ENCODE peak calls at places on chromosomes 16 and 17, in ten cellular contexts. D, V, Q, C, F, T, G, N, I and H are unnamed samples.

GRCh38 chr16:27726621-27727275 is 176.8 kb downstream of the KATNIP start:
- DNase-seq in F (no peak), Q (no peak), V (no peak), T (no peak), I (no peak), N (no peak), D (no peak), G (peak; percentile 32), C (peak; percentile 34), H (no peak)

GRCh38 chr17:81313776-81314409 is 18.8 kb upstream of the SLC38A10 start:
- DNase-seq in C (no peak), F (no peak), Q (no peak), N (no peak), T (no peak), G (no peak), I (no peak), D (no peak), V (no peak), H (no peak)

GRCh38 chr16:2516391-2517240 is 2.9 kb downstream of the ATP6V0C start:
- DNase-seq in Q (no peak), I (no peak), G (peak; percentile 40), F (peak; percentile 48), V (no peak), N (peak; percentile 43), D (no peak), C (no peak), T (no peak), H (no peak)

GRCh38 chr17:4287710-4288109 is 23.9 kb upstream of the ANKFY1 start:
- DNase-seq in D (no peak), G (no peak), I (no peak), V (no peak), T (no peak), N (no peak), F (no peak), Q (no peak), C (no peak), H (no peak)

GRCh38 chr17:44921122-44921882 is 6.0 kb upstream of the GFAP start:
- DNase-seq in C (no peak), G (peak; percentile 48), Q (no peak), D (peak; percentile 74), V (no peak), I (no peak), F (no peak), T (no peak), N (peak; percentile 61), H (no peak)

GRCh38 chr17:81995463-81996231 is 18.2 kb downstream of the ASPSCR1 start:
- DNase-seq in Q (no peak), T (no peak), F (no peak), C (no peak), N (no peak), I (no peak), V (no peak), D (peak; percentile 70), G (peak; percentile 82), H (no peak)

GRCh38 chr17:42819939-42820535 is 4.0 kb downstream of the BECN1 start:
- DNase-seq in F (peak; percentile 48), Q (peak; percentile 53), I (peak; percentile 82), V (peak; percentile 61), T (peak; percentile 54), G (no peak), N (peak; percentile 68), C (peak; percentile 32), D (peak; percentile 93), H (peak; percentile 64)

GRCh38 chr16:17313085-17313611 is 157.6 kb downstream of the XYLT1 start:
- DNase-seq in G (peak; percentile 65), C (no peak), Q (no peak), N (peak; percentile 81), I (no peak), D (no peak), V (no peak), F (no peak), T (no peak), H (no peak)

GRCh38 chr17:37506678-37507077 is 17.0 kb downstream of the DUSP14 start:
- DNase-seq in T (no peak), D (peak; percentile 91), I (peak; percentile 56), N (no peak), V (peak; percentile 32), F (peak; percentile 51), C (no peak), G (no peak), Q (no peak), H (peak; percentile 35)